ENCODE peak calls at places on chromosomes 13 and 19, in eight cellular contexts. Y is heart left ventricle, V is AG09309, A is activated B cell treated with CpG ODN at 0.5 μM for 24 hours, G is Calu3, E is cardiac fibroblast, C is esophagus squamous epithelium, R is AG09319. I is an unnamed sample.

GRCh38 chr19:34236035-34236793 is 18.1 kb upstream of the GARRE1 start:
- DNase-seq in Y (no peak), V (peak), A (no peak), G (no peak), E (peak), C (no peak), R (peak), I (no peak)

GRCh38 chr19:29188704-29189375 is 24.1 kb downstream of the UQCRFS1 start:
- DNase-seq in Y (no peak), V (no peak), A (no peak), G (no peak), E (peak), C (no peak), R (no peak), I (no peak)

GRCh38 chr19:17811681-17812080 is 9.6 kb downstream of the INSL3 start:
- DNase-seq in Y (no peak), V (no peak), A (no peak), G (no peak), E (no peak), C (no peak), R (no peak), I (no peak)

GRCh38 chr19:54439174-54439851 is 9.7 kb upstream of the LENG8 start:
- DNase-seq in Y (peak), V (no peak), A (no peak), G (peak), E (peak), C (no peak), R (no peak), I (no peak)

GRCh38 chr13:36456577-36456976 is 24.3 kb downstream of the CCNA1 start:
- DNase-seq in Y (no peak), V (no peak), A (no peak), G (no peak), E (no peak), C (no peak), R (no peak), I (no peak)

GRCh38 chr19:4705413-4706131 is 18.1 kb downstream of the DPP9 start:
- DNase-seq in Y (no peak), V (no peak), A (no peak), G (no peak), E (peak), C (no peak), R (no peak), I (no peak)

GRCh38 chr13:44212633-44213387 is 160.8 kb upstream of the SERP2 start:
- DNase-seq in Y (no peak), V (peak), A (no peak), G (no peak), E (peak), C (no peak), R (no peak), I (no peak)

GRCh38 chr19:14091086-14091884 is 734 bp upstream of the SAMD1 start:
- DNase-seq in Y (peak), V (no peak), A (peak), G (peak), E (peak), C (no peak), R (no peak), I (no peak)

GRCh38 chr19:38653028-38653571 is 5.7 kb downstream of the ACTN4 start:
- DNase-seq in Y (no peak), V (no peak), A (no peak), G (peak), E (peak), C (no peak), R (no peak), I (no peak)

GRCh38 chr19:7391218-7391670 is 42.5 kb downstream of the ARHGEF18 start:
- DNase-seq in Y (no peak), V (no peak), A (no peak), G (peak), E (peak), C (no peak), R (no peak), I (no peak)

GRCh38 chr19:11142528-11143171 is 12.9 kb downstream of the SPC24 start:
- DNase-seq in Y (peak), V (peak), A (no peak), G (peak), E (peak), C (no peak), R (peak), I (peak)

GRCh38 chr19:42216653-42217521 is 590 bp downstream of the DEDD2 start:
- DNase-seq in Y (peak), V (no peak), A (no peak), G (peak), E (peak), C (no peak), R (no peak), I (no peak)

GRCh38 chr19:6730153-6730804 is 7.1 kb downstream of the GPR108 start:
- DNase-seq in Y (no peak), V (no peak), A (no peak), G (no peak), E (no peak), C (no peak), R (no peak), I (peak)

GRCh38 chr13:35765387-35765786 is 288.9 kb upstream of the MAB21L1 start:
- DNase-seq in Y (no peak), V (no peak), A (no peak), G (no peak), E (no peak), C (no peak), R (no peak), I (no peak)

GRCh38 chr13:20721454-20722357 is 18.2 kb downstream of the IL17D start:
- DNase-seq in Y (no peak), V (no peak), A (no peak), G (peak), E (peak), C (no peak), R (no peak), I (no peak)
- TF ChIP-seq CTCF in Y (peak), V (no peak), A (no peak), G (no peak), E (no peak), C (no peak), R (no peak), I (no peak)

DNA sequence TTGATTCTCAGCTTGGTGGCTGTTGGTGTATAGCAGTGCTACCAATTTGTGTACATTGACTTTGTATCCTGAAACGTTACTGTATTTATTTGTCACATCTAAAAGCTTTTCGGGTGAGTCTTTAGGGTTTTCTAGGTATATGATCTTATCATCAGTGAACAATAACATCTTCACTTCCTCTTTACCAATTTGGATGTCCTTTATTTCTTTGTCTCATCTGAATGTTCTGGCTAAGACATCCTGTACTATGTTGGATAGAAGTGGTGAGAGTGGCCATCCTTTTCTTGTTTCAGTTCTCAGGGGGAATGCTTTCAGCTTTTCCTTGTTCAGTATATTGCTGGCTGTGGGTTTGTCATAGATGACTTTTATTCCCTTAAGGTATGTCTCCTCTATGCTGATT is 6.0 kb upstream of the ZNF738 start:
- DNase-seq in Y (no peak), V (no peak), A (no peak), G (no peak), E (no peak), C (no peak), R (no peak), I (no peak)
- TF ChIP-seq CTCF in Y (no peak), V (no peak), A (no peak), G (no peak), E (no peak), C (no peak), R (no peak), I (no peak)

GRCh38 chr19:48805452-48805851 is 5.4 kb downstream of the BCAT2 start:
- DNase-seq in Y (no peak), V (no peak), A (no peak), G (no peak), E (no peak), C (no peak), R (no peak), I (no peak)

GRCh38 chr19:48806818-48807589 is 3.8 kb downstream of the BCAT2 start:
- DNase-seq in Y (no peak), V (no peak), A (no peak), G (no peak), E (peak), C (no peak), R (no peak), I (no peak)

GRCh38 chr19:48806518-48806817 is 4.4 kb downstream of the BCAT2 start:
- DNase-seq in Y (no peak), V (no peak), A (no peak), G (peak), E (no peak), C (no peak), R (no peak), I (no peak)

GRCh38 chr19:48810151-48810550 is 678 bp downstream of the BCAT2 start:
- DNase-seq in Y (no peak), V (no peak), A (no peak), G (no peak), E (no peak), C (no peak), R (no peak), I (no peak)

DNA sequence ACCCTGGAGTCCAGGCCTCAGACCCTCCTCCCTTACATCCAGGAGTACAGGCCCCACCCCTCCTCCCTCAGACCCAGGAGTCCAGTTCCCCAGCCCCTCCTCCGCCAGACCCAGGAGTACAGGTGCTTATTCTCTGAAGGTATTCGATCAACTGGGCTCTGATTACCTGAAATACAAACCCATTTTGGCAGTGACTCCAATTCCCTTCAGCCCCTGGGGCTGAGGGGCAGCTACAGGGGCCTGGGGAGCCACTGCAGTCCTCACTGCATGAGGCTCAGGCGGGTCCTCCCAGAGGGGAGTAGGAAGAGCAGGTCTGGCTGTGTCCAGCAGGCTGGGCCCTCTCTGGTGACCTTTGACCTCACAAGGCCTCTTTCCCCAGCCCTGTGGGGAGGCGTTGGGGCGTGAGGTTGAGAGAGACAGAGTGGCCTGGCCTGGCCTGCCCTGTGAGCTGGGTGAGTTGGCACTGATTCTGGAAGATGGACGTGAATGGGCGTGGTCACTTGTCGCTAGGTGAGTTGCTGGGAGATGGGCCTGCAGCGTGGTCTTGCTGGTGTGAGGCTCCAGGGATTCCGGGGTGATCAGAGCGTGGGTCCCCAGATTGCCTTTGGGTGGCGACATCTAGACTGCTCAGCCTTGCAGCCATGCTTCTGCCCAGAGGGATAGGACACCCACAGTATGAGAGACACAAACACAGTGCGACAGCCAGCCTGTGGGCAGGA is 3.1 kb downstream of the BCAT2 start:
- DNase-seq in Y (no peak), V (no peak), A (no peak), G (no peak), E (no peak), C (no peak), R (no peak), I (no peak)
- TF ChIP-seq CTCF in Y (no peak), V (no peak), A (no peak), G (no peak), E (no peak), C (no peak), R (no peak), I (no peak)

GRCh38 chr13:79043208-79043607 is 362.8 kb downstream of the RBM26 start:
- DNase-seq in Y (no peak), V (no peak), A (no peak), G (no peak), E (no peak), C (no peak), R (no peak), I (no peak)
- TF ChIP-seq CTCF in Y (no peak), V (no peak), A (no peak), G (no peak), E (no peak), C (no peak), R (no peak), I (no peak)

DNA sequence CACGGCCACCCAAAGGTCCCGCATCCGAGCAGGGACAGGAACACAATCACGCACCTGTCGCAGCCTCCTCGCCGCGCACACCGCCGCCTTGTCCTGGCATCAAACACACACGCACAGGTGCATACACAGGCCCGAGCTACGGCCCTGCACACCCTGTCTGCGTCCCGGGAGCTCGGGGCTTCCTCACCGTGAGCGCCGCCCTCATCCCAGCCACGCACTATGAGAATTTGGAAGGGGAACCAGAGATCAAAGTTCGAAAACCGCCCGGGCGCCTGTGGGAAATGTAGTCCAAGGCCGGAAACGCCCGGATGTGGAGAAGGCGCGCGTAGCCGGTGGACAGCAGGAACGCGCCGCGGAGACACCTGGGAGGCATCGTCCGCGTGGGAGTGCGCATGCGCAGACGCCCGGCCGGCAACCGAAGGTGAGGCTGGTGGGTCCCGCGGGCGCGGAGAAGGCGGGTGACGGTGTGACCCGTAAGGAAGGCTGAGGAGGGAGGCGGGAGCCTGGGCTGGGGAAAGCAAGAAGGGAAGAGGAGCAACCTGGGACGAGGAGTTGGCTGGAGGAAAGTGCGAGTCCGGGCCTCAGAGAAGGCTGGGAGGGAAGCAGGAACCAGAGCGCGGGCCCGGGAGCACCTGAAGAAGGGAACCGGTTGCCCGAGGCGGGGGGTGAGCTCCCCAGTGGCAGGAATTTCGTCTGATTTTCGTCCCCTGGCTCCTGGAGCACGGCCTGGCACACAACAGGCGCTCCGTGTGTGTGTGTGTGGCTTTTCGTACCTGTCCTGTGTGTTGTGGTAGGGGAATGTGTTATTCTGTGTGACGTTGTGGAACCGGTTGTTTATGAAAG is at the start of gene ZNF567:
- DNase-seq in Y (peak), V (peak), A (peak), G (peak), E (peak), C (peak), R (peak), I (peak)
- TF ChIP-seq CTCF in Y (no peak), V (no peak), A (no peak), G (no peak), E (no peak), C (peak), R (no peak), I (no peak)

GRCh38 chr13:73228546-73228945 is 169.7 kb downstream of the KLF5 start:
- DNase-seq in Y (no peak), V (no peak), A (no peak), G (no peak), E (peak), C (no peak), R (no peak), I (no peak)
- TF ChIP-seq CTCF in Y (no peak), V (peak), A (no peak), G (no peak), E (no peak), C (no peak), R (peak), I (no peak)

GRCh38 chr13:48508001-48508400 is 24.9 kb downstream of the RCBTB2 start:
- DNase-seq in Y (no peak), V (no peak), A (no peak), G (no peak), E (no peak), C (no peak), R (no peak), I (no peak)
- TF ChIP-seq CTCF in Y (no peak), V (no peak), A (no peak), G (no peak), E (no peak), C (no peak), R (no peak), I (no peak)

GRCh38 chr13:55627221-55627620 is 1513.5 kb upstream of the PRR20A start:
- DNase-seq in Y (no peak), V (no peak), A (no peak), G (no peak), E (no peak), C (no peak), R (no peak), I (no peak)

GRCh38 chr13:55632402-55632801 is 1508.3 kb upstream of the PRR20A start:
- DNase-seq in Y (no peak), V (no peak), A (no peak), G (no peak), E (no peak), C (no peak), R (no peak), I (no peak)
- TF ChIP-seq CTCF in Y (no peak), V (no peak), A (no peak), G (no peak), E (no peak), C (no peak), R (no peak), I (no peak)